ENCODE peak calls at places on chromosomes 16 and 17, in five cellular contexts. R, T, W, V and Y are unnamed samples.

GRCh38 chr16:70482624-70483023 is 28.2 kb downstream of the FCSK start:
- DNase-seq in R (no peak), T (no peak), W (peak), V (no peak), Y (no peak)

GRCh38 chr17:81166033-81166472 is at the start of gene AATK:
- DNase-seq in R (no peak), T (no peak), W (no peak), V (no peak), Y (no peak)

GRCh38 chr16:89359296-89360147 is 130.8 kb downstream of the ANKRD11 start:
- DNase-seq in R (no peak), T (no peak), W (no peak), V (no peak), Y (peak)

GRCh38 chr16:71767060-71767900 is 41.4 kb downstream of the AP1G1 start:
- DNase-seq in R (no peak), T (no peak), W (no peak), V (no peak), Y (peak)

GRCh38 chr16:3509470-3509928 is 8.7 kb downstream of the CLUAP1 start:
- DNase-seq in R (no peak), T (peak), W (no peak), V (no peak), Y (peak)

GRCh38 chr17:11980813-11981212 is 16.5 kb downstream of the ZNF18 start:
- DNase-seq in R (no peak), T (no peak), W (no peak), V (no peak), Y (no peak)

GRCh38 chr16:30166202-30166902 is 17.1 kb upstream of the CORO1A start:
- DNase-seq in R (no peak), T (no peak), W (no peak), V (no peak), Y (peak)

GRCh38 chr16:19885456-19886060 is 910 bp upstream of the GPRC5B start:
- DNase-seq in R (no peak), T (no peak), W (no peak), V (no peak), Y (no peak)

GRCh38 chr17:81859906-81860755 is at the start of gene P4HB:
- DNase-seq in R (no peak), T (no peak), W (no peak), V (no peak), Y (no peak)

GRCh38 chr17:42512733-42513251 is 23.2 kb upstream of the NAGLU start:
- DNase-seq in R (no peak), T (no peak), W (peak), V (no peak), Y (no peak)

GRCh38 chr16:26709175-26709574 is 357.6 kb upstream of the C16orf82 start:
- DNase-seq in R (no peak), T (no peak), W (no peak), V (no peak), Y (no peak)

GRCh38 chr17:42227849-42228696 is 33.8 kb upstream of the GHDC start:
- DNase-seq in R (no peak), T (no peak), W (peak), V (no peak), Y (no peak)